ENCODE peak calls at places on chromosomes 4 and X, in nine cellular contexts. One of them, this sample, is unnamed.

GRCh38 chr4:110480031-110480549 is 4.1 kb downstream of the ENPEP start:
- DNase-seq in thoracic aorta: no peak
- DNase-seq in fibroblast of mammary gland: peak
- DNase-seq in left ventricle myocardium inferior: no peak
- DNase-seq in heart right ventricle: no peak
- DNase-seq in lower lobe of right lung: no peak
- DNase-seq in upper lobe of right lung: no peak
- DNase-seq in AG10803: peak
- DNase-seq in cardiac muscle cell: peak
- DNase-seq in this sample: peak

GRCh38 chr4:42280327-42281095 is 116.8 kb upstream of the SHISA3 start:
- DNase-seq in thoracic aorta: no peak
- DNase-seq in fibroblast of mammary gland: peak
- DNase-seq in left ventricle myocardium inferior: no peak
- DNase-seq in heart right ventricle: no peak
- DNase-seq in lower lobe of right lung: no peak
- DNase-seq in upper lobe of right lung: no peak
- DNase-seq in AG10803: peak
- DNase-seq in cardiac muscle cell: peak
- DNase-seq in this sample: peak

GRCh38 chrX:38656350-38656915 is 95.1 kb downstream of the TSPAN7 start:
- DNase-seq in thoracic aorta: no peak
- DNase-seq in fibroblast of mammary gland: no peak
- DNase-seq in left ventricle myocardium inferior: no peak
- DNase-seq in heart right ventricle: no peak
- DNase-seq in lower lobe of right lung: no peak
- DNase-seq in upper lobe of right lung: no peak
- DNase-seq in AG10803: no peak
- DNase-seq in cardiac muscle cell: no peak
- DNase-seq in this sample: no peak

GRCh38 chrX:19388741-19389140 is 45.0 kb downstream of the PDHA1 start:
- DNase-seq in thoracic aorta: no peak
- DNase-seq in fibroblast of mammary gland: no peak
- DNase-seq in left ventricle myocardium inferior: no peak
- DNase-seq in heart right ventricle: no peak
- DNase-seq in lower lobe of right lung: no peak
- DNase-seq in upper lobe of right lung: no peak
- DNase-seq in AG10803: no peak
- DNase-seq in cardiac muscle cell: no peak
- DNase-seq in this sample: no peak

GRCh38 chrX:46621572-46621971 is 48.0 kb downstream of the CHST7 start:
- DNase-seq in thoracic aorta: no peak
- DNase-seq in fibroblast of mammary gland: no peak
- DNase-seq in left ventricle myocardium inferior: no peak
- DNase-seq in heart right ventricle: no peak
- DNase-seq in lower lobe of right lung: no peak
- DNase-seq in upper lobe of right lung: no peak
- DNase-seq in AG10803: no peak
- DNase-seq in cardiac muscle cell: no peak
- DNase-seq in this sample: no peak

GRCh38 chr4:122525865-122526264 is 69.3 kb upstream of the IL2 start:
- DNase-seq in thoracic aorta: no peak
- DNase-seq in fibroblast of mammary gland: peak
- DNase-seq in left ventricle myocardium inferior: no peak
- DNase-seq in heart right ventricle: no peak
- DNase-seq in lower lobe of right lung: no peak
- DNase-seq in upper lobe of right lung: no peak
- DNase-seq in AG10803: no peak
- DNase-seq in cardiac muscle cell: peak
- DNase-seq in this sample: no peak

GRCh38 chr4:152427971-152428370 is 107.9 kb downstream of the FBXW7 start:
- DNase-seq in thoracic aorta: no peak
- DNase-seq in fibroblast of mammary gland: peak
- DNase-seq in left ventricle myocardium inferior: no peak
- DNase-seq in heart right ventricle: no peak
- DNase-seq in lower lobe of right lung: no peak
- DNase-seq in upper lobe of right lung: no peak
- DNase-seq in AG10803: no peak
- DNase-seq in cardiac muscle cell: no peak
- DNase-seq in this sample: no peak

GRCh38 chr4:169663894-169664293 is 43.5 kb downstream of the CLCN3 start:
- DNase-seq in thoracic aorta: no peak
- DNase-seq in fibroblast of mammary gland: peak
- DNase-seq in left ventricle myocardium inferior: no peak
- DNase-seq in heart right ventricle: no peak
- DNase-seq in lower lobe of right lung: no peak
- DNase-seq in upper lobe of right lung: no peak
- DNase-seq in AG10803: no peak
- DNase-seq in cardiac muscle cell: peak
- DNase-seq in this sample: peak

GRCh38 chr4:37023504-37023903 is 221.0 kb upstream of the NWD2 start:
- DNase-seq in thoracic aorta: no peak
- DNase-seq in fibroblast of mammary gland: no peak
- DNase-seq in left ventricle myocardium inferior: no peak
- DNase-seq in heart right ventricle: no peak
- DNase-seq in lower lobe of right lung: no peak
- DNase-seq in upper lobe of right lung: no peak
- DNase-seq in AG10803: no peak
- DNase-seq in cardiac muscle cell: no peak
- DNase-seq in this sample: no peak

GRCh38 chr4:38650133-38650532 is 13.9 kb upstream of the KLF3 start:
- DNase-seq in thoracic aorta: no peak
- DNase-seq in fibroblast of mammary gland: no peak
- DNase-seq in left ventricle myocardium inferior: no peak
- DNase-seq in heart right ventricle: no peak
- DNase-seq in lower lobe of right lung: no peak
- DNase-seq in upper lobe of right lung: no peak
- DNase-seq in AG10803: no peak
- DNase-seq in cardiac muscle cell: no peak
- DNase-seq in this sample: no peak

GRCh38 chr4:161256716-161257115 is 907.1 kb downstream of the FSTL5 start:
- DNase-seq in thoracic aorta: no peak
- DNase-seq in fibroblast of mammary gland: no peak
- DNase-seq in left ventricle myocardium inferior: no peak
- DNase-seq in heart right ventricle: no peak
- DNase-seq in lower lobe of right lung: no peak
- DNase-seq in upper lobe of right lung: no peak
- DNase-seq in AG10803: no peak
- DNase-seq in cardiac muscle cell: no peak
- DNase-seq in this sample: no peak

GRCh38 chrX:96244955-96245354 is 439.7 kb upstream of the DIAPH2 start:
- DNase-seq in thoracic aorta: no peak
- DNase-seq in fibroblast of mammary gland: no peak
- DNase-seq in left ventricle myocardium inferior: no peak
- DNase-seq in heart right ventricle: no peak
- DNase-seq in lower lobe of right lung: no peak
- DNase-seq in upper lobe of right lung: no peak
- DNase-seq in AG10803: no peak
- DNase-seq in cardiac muscle cell: no peak
- DNase-seq in this sample: no peak

GRCh38 chrX:153946910-153947769 is 2.7 kb upstream of the RENBP start:
- DNase-seq in thoracic aorta: no peak
- DNase-seq in fibroblast of mammary gland: peak
- DNase-seq in left ventricle myocardium inferior: peak
- DNase-seq in heart right ventricle: peak
- DNase-seq in lower lobe of right lung: peak
- DNase-seq in upper lobe of right lung: peak
- DNase-seq in AG10803: peak
- DNase-seq in cardiac muscle cell: peak
- DNase-seq in this sample: peak

GRCh38 chrX:112714357-112714918 is 34.7 kb upstream of the LHFPL1 start:
- DNase-seq in thoracic aorta: no peak
- DNase-seq in fibroblast of mammary gland: no peak
- DNase-seq in left ventricle myocardium inferior: no peak
- DNase-seq in heart right ventricle: no peak
- DNase-seq in lower lobe of right lung: no peak
- DNase-seq in upper lobe of right lung: no peak
- DNase-seq in AG10803: peak
- DNase-seq in cardiac muscle cell: no peak
- DNase-seq in this sample: no peak

GRCh38 chr4:122854444-122854843 is 27.8 kb downstream of the FGF2 start:
- DNase-seq in thoracic aorta: no peak
- DNase-seq in fibroblast of mammary gland: peak
- DNase-seq in left ventricle myocardium inferior: no peak
- DNase-seq in heart right ventricle: no peak
- DNase-seq in lower lobe of right lung: no peak
- DNase-seq in upper lobe of right lung: no peak
- DNase-seq in AG10803: peak
- DNase-seq in cardiac muscle cell: peak
- DNase-seq in this sample: no peak

GRCh38 chr4:74751247-74751646 is 43.1 kb downstream of the BTC start:
- DNase-seq in thoracic aorta: no peak
- DNase-seq in fibroblast of mammary gland: no peak
- DNase-seq in left ventricle myocardium inferior: no peak
- DNase-seq in heart right ventricle: no peak
- DNase-seq in lower lobe of right lung: no peak
- DNase-seq in upper lobe of right lung: no peak
- DNase-seq in AG10803: no peak
- DNase-seq in cardiac muscle cell: no peak
- DNase-seq in this sample: no peak

GRCh38 chr4:179437962-179438361 is 1995.7 kb upstream of the AGA start:
- DNase-seq in thoracic aorta: no peak
- DNase-seq in fibroblast of mammary gland: no peak
- DNase-seq in left ventricle myocardium inferior: no peak
- DNase-seq in heart right ventricle: no peak
- DNase-seq in lower lobe of right lung: no peak
- DNase-seq in upper lobe of right lung: no peak
- DNase-seq in AG10803: no peak
- DNase-seq in cardiac muscle cell: no peak
- DNase-seq in this sample: no peak

DNA sequence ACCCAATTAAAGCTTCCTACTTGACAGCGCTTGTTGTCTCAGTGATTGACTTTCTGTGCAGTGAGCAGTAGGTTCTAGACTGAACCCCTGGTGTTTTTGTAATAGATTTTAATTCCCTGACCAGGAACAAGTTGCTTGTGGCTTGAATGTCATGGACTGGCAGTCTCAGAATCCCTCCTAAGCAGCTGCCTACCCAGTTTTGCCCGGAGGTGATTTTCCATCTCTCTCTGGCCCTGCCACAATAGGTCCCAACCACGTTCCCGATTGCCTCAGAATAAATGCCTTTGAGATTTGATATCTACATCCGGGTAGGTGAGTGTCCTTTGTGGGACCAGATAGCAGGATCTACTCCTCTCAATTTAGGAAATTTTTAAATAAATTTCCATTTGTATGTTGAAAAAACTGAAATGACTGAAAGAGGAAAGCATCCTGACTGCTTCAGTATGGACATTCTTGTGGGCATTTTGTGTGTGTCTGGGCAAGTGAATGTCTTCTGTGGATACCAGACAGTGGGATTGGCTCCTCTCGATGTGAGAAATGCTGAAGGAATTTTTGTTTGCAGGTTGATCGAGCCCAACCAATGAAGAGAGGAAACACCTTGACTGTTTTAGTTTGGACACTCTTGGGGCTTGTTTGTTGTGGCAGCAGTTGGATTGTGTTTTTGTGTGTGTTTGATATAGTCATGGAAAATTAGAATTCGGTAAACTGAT is 1607.4 kb downstream of the C4orf33 start:
- DNase-seq in thoracic aorta: no peak
- DNase-seq in fibroblast of mammary gland: no peak
- DNase-seq in left ventricle myocardium inferior: no peak
- DNase-seq in heart right ventricle: no peak
- DNase-seq in lower lobe of right lung: no peak
- DNase-seq in upper lobe of right lung: no peak
- DNase-seq in AG10803: no peak
- DNase-seq in cardiac muscle cell: no peak
- DNase-seq in this sample: no peak
- H3K4me3 ChIP-seq in thoracic aorta: no peak
- H3K4me3 ChIP-seq in fibroblast of mammary gland: no peak
- H3K4me3 ChIP-seq in left ventricle myocardium inferior: no peak
- H3K4me3 ChIP-seq in heart right ventricle: no peak
- H3K4me3 ChIP-seq in lower lobe of right lung: no peak
- H3K4me3 ChIP-seq in upper lobe of right lung: no peak
- H3K4me3 ChIP-seq in AG10803: no peak
- H3K4me3 ChIP-seq in cardiac muscle cell: no peak
- H3K4me3 ChIP-seq in this sample: no peak

GRCh38 chr4:183986645-183987528 is 81.8 kb downstream of the STOX2 start:
- DNase-seq in thoracic aorta: no peak
- DNase-seq in fibroblast of mammary gland: no peak
- DNase-seq in left ventricle myocardium inferior: no peak
- DNase-seq in heart right ventricle: no peak
- DNase-seq in lower lobe of right lung: no peak
- DNase-seq in upper lobe of right lung: no peak
- DNase-seq in AG10803: no peak
- DNase-seq in cardiac muscle cell: no peak
- DNase-seq in this sample: no peak
- H3K4me3 ChIP-seq in thoracic aorta: peak
- H3K4me3 ChIP-seq in fibroblast of mammary gland: peak
- H3K4me3 ChIP-seq in left ventricle myocardium inferior: peak
- H3K4me3 ChIP-seq in heart right ventricle: peak
- H3K4me3 ChIP-seq in lower lobe of right lung: peak
- H3K4me3 ChIP-seq in upper lobe of right lung: peak
- H3K4me3 ChIP-seq in AG10803: peak
- H3K4me3 ChIP-seq in cardiac muscle cell: no peak
- H3K4me3 ChIP-seq in this sample: peak

DNA sequence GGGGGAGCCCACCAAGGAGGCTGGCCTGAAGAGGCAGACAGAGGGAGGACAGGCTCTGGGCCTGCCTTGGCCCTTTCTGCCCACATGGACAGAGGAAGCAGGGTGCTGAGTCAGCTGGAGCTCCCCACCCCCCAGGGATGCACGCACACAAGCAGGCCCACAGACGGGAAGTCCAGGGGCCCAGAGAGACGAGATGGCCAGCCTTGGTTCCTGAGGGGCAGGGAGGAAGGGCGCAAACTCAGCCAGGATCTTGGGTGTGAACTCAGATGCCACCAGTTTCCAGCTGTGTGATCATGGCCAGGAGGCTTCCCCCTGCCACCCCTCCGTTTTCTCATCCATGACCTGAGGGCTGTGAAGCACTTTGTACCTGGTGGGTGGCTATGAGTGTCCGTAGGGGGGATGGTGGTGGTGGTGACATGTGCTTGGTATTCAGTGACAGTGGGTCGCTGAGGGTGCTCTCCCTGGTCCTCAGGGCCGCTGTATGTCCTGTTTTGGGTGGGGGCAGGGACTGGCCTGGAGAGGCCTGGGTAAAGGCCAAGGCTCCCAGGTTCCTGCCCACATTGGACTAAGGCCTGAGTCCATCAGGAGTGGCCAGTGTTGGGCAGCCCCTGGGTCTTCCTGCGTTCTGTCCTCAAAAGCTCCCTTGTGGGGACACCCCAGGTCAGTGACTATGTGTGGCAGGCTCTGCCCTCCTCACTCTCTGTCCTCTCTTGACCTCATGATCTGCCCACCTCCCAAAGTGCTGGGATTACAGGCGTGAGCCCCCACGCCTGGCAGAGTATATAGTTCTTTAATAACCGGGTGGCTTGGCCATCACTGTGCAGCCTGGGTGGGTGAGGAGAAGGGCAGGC is 2.0 kb downstream of the SH3BP2 start:
- DNase-seq in thoracic aorta: no peak
- DNase-seq in fibroblast of mammary gland: peak
- DNase-seq in left ventricle myocardium inferior: peak
- DNase-seq in heart right ventricle: peak
- DNase-seq in lower lobe of right lung: peak
- DNase-seq in upper lobe of right lung: peak
- DNase-seq in AG10803: peak
- DNase-seq in cardiac muscle cell: peak
- DNase-seq in this sample: peak
- H3K4me3 ChIP-seq in thoracic aorta: peak
- H3K4me3 ChIP-seq in fibroblast of mammary gland: no peak
- H3K4me3 ChIP-seq in left ventricle myocardium inferior: peak
- H3K4me3 ChIP-seq in heart right ventricle: peak
- H3K4me3 ChIP-seq in lower lobe of right lung: peak
- H3K4me3 ChIP-seq in upper lobe of right lung: peak
- H3K4me3 ChIP-seq in AG10803: peak
- H3K4me3 ChIP-seq in cardiac muscle cell: no peak
- H3K4me3 ChIP-seq in this sample: no peak

GRCh38 chr4:14022428-14022827 is 394.9 kb upstream of the BOD1L1 start:
- DNase-seq in thoracic aorta: no peak
- DNase-seq in fibroblast of mammary gland: peak
- DNase-seq in left ventricle myocardium inferior: no peak
- DNase-seq in heart right ventricle: no peak
- DNase-seq in lower lobe of right lung: no peak
- DNase-seq in upper lobe of right lung: no peak
- DNase-seq in AG10803: peak
- DNase-seq in cardiac muscle cell: peak
- DNase-seq in this sample: peak
- H3K4me3 ChIP-seq in thoracic aorta: no peak
- H3K4me3 ChIP-seq in fibroblast of mammary gland: no peak
- H3K4me3 ChIP-seq in left ventricle myocardium inferior: no peak
- H3K4me3 ChIP-seq in heart right ventricle: no peak
- H3K4me3 ChIP-seq in lower lobe of right lung: no peak
- H3K4me3 ChIP-seq in upper lobe of right lung: no peak
- H3K4me3 ChIP-seq in AG10803: no peak
- H3K4me3 ChIP-seq in cardiac muscle cell: no peak
- H3K4me3 ChIP-seq in this sample: no peak

This sample was measured in brain microvascular endothelial cell.